ENCODE peak calls at places on chromosomes 5 and 9, in six cellular contexts. E is stimulated activated CD4-positive, alpha-beta T cell treated with anti-CD3 and anti-CD28 coated beads, Interleukin-2, amount 100 ng/mL, for 24 hours; Z is adipocyte; L is NCI-H187; O is C1 segment of cervical spinal cord; Y is hepatocyte. M is an unnamed sample.
A peak's percentile ranks its signal among the peaks of the same experiment; 100 is the strongest.

GRCh38 chr9:106915851-106916250 is 52.9 kb downstream of the ZNF462 start:
- DNase-seq in E (no peak), Z (no peak), L (no peak), O (no peak), Y (no peak), M (no peak)

GRCh38 chr9:71647094-71647591 is 121.2 kb downstream of the CEMIP2 start:
- DNase-seq in E (no peak), Z (peak; percentile 70), L (no peak), O (no peak), Y (peak; percentile 46), M (no peak)

GRCh38 chr5:168947212-168947868 is 353.6 kb downstream of the SLIT3 start:
- DNase-seq in E (peak; percentile 57), Z (peak; percentile 76), L (no peak), O (peak; percentile 2), Y (peak; percentile 72), M (peak; percentile 81)

GRCh38 chr9:122140368-122141193 is 19.0 kb downstream of the NDUFA8 start:
- DNase-seq in E (no peak), Z (no peak), L (no peak), O (no peak), Y (no peak), M (no peak)

GRCh38 chr5:175246242-175246891 is 197.6 kb downstream of the DRD1 start:
- DNase-seq in E (peak; percentile 31), Z (peak; percentile 24), L (no peak), O (no peak), Y (peak; percentile 63), M (no peak)

GRCh38 chr5:154273028-154273617 is 82.6 kb downstream of the GALNT10 start:
- DNase-seq in E (no peak), Z (peak; percentile 47), L (no peak), O (no peak), Y (peak; percentile 32), M (peak; percentile 43)

GRCh38 chr5:132391870-132392269 is 22.4 kb downstream of the SLC22A5 start:
- DNase-seq in E (no peak), Z (no peak), L (no peak), O (no peak), Y (no peak), M (no peak)

GRCh38 chr9:85600675-85601263 is 141.0 kb downstream of the AGTPBP1 start:
- DNase-seq in E (no peak), Z (no peak), L (no peak), O (no peak), Y (no peak), M (peak; percentile 57)

GRCh38 chr5:122653087-122654017 is 121.5 kb upstream of the SNX2 start:
- DNase-seq in E (no peak), Z (peak; percentile 65), L (no peak), O (no peak), Y (no peak), M (no peak)

GRCh38 chr5:69001605-69002004 is 92.2 kb upstream of the SLC30A5 start:
- DNase-seq in E (no peak), Z (no peak), L (no peak), O (no peak), Y (no peak), M (no peak)

GRCh38 chr9:137281345-137282116 is 4.0 kb downstream of the TOR4A start:
- DNase-seq in E (no peak), Z (no peak), L (no peak), O (no peak), Y (peak; percentile 32), M (peak; percentile 72)

GRCh38 chr5:59037453-59038168 is 454.7 kb downstream of the RAB3C start:
- DNase-seq in E (no peak), Z (no peak), L (no peak), O (no peak), Y (no peak), M (no peak)

GRCh38 chr5:137320056-137321045 is 178.8 kb downstream of the SPOCK1 start:
- DNase-seq in E (no peak), Z (peak; percentile 85), L (peak; percentile 34), O (no peak), Y (peak; percentile 71), M (peak; percentile 56)

M was measured in ecto neural progenitor cell.